ENCODE peak calls at places on chromosomes 16 and 17, in nine cellular contexts. F is LNCaP clone FGC, C is AG09319, Q is cardiac muscle cell, V is kidney, W is IMR-90, E is tibial nerve, P is dorsolateral prefrontal cortex, R is transverse colon. T is an unnamed sample.

GRCh38 chr16:50697881-50698767 is 4.7 kb downstream of the NOD2 start:
- DNase-seq in R (peak; percentile 40), V (no peak), F (no peak), P (no peak), C (peak; percentile 8), W (peak; percentile 46), Q (peak; percentile 46), E (no peak), T (peak; percentile 7)

GRCh38 chr17:4998027-4998665 is 396 bp downstream of the KIF1C start:
- DNase-seq in F (no peak), C (no peak), V (peak; percentile 89), W (no peak), P (peak; percentile 27), E (no peak), R (peak; percentile 23), Q (no peak), T (no peak)

GRCh38 chr17:58702708-58703107 is 10.3 kb downstream of the RAD51C start:
- DNase-seq in E (no peak), R (no peak), W (no peak), C (no peak), F (no peak), P (no peak), Q (peak; percentile 27), V (no peak), T (no peak)

GRCh38 chr17:8875957-8876356 is 8.5 kb upstream of the PIK3R6 start:
- DNase-seq in Q (peak; percentile 7), R (no peak), C (no peak), F (no peak), P (no peak), E (no peak), W (peak; percentile 21), V (no peak), T (no peak)

GRCh38 chr16:81446318-81447275 is 2.0 kb downstream of the CMIP start:
- DNase-seq in V (peak; percentile 85), P (no peak), F (peak; percentile 19), C (no peak), Q (no peak), R (peak; percentile 61), E (no peak), W (peak; percentile 51), T (peak; percentile 41)

GRCh38 chr17:47205419-47205963 is 3.7 kb upstream of the MYL4 start:
- DNase-seq in F (no peak), W (peak; percentile 68), E (peak; percentile 48), Q (peak; percentile 81), P (no peak), C (no peak), V (peak; percentile 90), R (peak; percentile 67), T (peak; percentile 50)

GRCh38 chr16:49597796-49598195 is 224.2 kb downstream of the C16orf78 start:
- DNase-seq in E (no peak), C (no peak), Q (no peak), R (no peak), W (no peak), V (no peak), F (no peak), P (no peak), T (no peak)

GRCh38 chr17:32277284-32277683 is 11.7 kb downstream of the RHBDL3 start:
- DNase-seq in W (peak; percentile 61), V (no peak), Q (peak; percentile 62), P (no peak), E (no peak), F (peak; percentile 38), R (no peak), C (no peak), T (peak; percentile 37)

GRCh38 chr17:73247728-73248127 is 14.0 kb downstream of the CPSF4L start:
- DNase-seq in F (no peak), W (peak; percentile 16), V (no peak), Q (peak; percentile 32), C (no peak), E (no peak), P (no peak), R (no peak), T (no peak)

GRCh38 chr17:7203391-7203790 is 16.2 kb downstream of the DLG4 start:
- DNase-seq in Q (no peak), E (no peak), R (no peak), V (no peak), C (no peak), P (no peak), W (no peak), F (no peak), T (no peak)

GRCh38 chr16:51392651-51393187 is 241.6 kb upstream of the SALL1 start:
- DNase-seq in W (peak; percentile 85), R (no peak), P (no peak), Q (peak; percentile 75), C (peak; percentile 82), F (no peak), V (no peak), E (peak; percentile 37), T (peak; percentile 86)

GRCh38 chr16:13291934-13292333 is 390.5 kb downstream of the SHISA9 start:
- DNase-seq in R (no peak), F (no peak), W (no peak), V (no peak), P (no peak), Q (no peak), E (no peak), C (no peak), T (no peak)

GRCh38 chr17:74045608-74046007 is 157.9 kb upstream of the RPL38 start:
- DNase-seq in R (no peak), W (no peak), E (no peak), C (no peak), F (no peak), P (no peak), V (no peak), Q (no peak), T (no peak)

GRCh38 chr17:6554871-6555330 is 1.5 kb downstream of the PITPNM3 start:
- DNase-seq in Q (no peak), W (no peak), C (no peak), P (no peak), V (no peak), R (peak; percentile 74), F (no peak), E (no peak), T (no peak)

GRCh38 chr16:85479972-85480726 is 133.0 kb upstream of the GSE1 start:
- DNase-seq in R (peak; percentile 75), V (no peak), C (no peak), W (no peak), Q (no peak), F (no peak), E (no peak), P (no peak), T (no peak)

GRCh38 chr16:15653227-15653626 is 3.2 kb downstream of the NDE1 start:
- DNase-seq in V (no peak), C (peak; percentile 64), W (peak; percentile 97), P (no peak), R (peak; percentile 20), E (no peak), F (peak; percentile 70), Q (peak; percentile 72), T (peak; percentile 69)

GRCh38 chr16:588639-588888 is 1.3 kb upstream of the RAB40C start:
- DNase-seq in Q (peak; percentile 70), C (no peak), F (no peak), P (peak; percentile 46), W (peak; percentile 80), V (no peak), E (no peak), R (peak; percentile 64), T (peak; percentile 59)

GRCh38 chr17:39270923-39271322 is 45.2 kb upstream of the STAC2 start:
- DNase-seq in E (no peak), V (no peak), Q (peak; percentile 80), F (no peak), C (peak; percentile 82), P (no peak), R (no peak), W (peak; percentile 81), T (peak; percentile 61)

GRCh38 chr17:41870097-41870496 is 4.9 kb upstream of the KLHL11 start:
- DNase-seq in Q (no peak), F (no peak), P (no peak), C (no peak), V (no peak), R (no peak), E (no peak), W (no peak), T (no peak)

GRCh38 chr17:42333053-42333452 is 44.8 kb downstream of the STAT5A start:
- DNase-seq in C (no peak), P (no peak), E (no peak), F (no peak), V (no peak), W (no peak), R (no peak), Q (no peak), T (no peak)

GRCh38 chr16:27355610-27356009 is 41.8 kb downstream of the IL4R start:
- DNase-seq in P (no peak), V (no peak), R (peak; percentile 50), Q (peak; percentile 57), C (no peak), F (no peak), W (peak; percentile 22), E (no peak), T (peak; percentile 23)
- TF ChIP-seq CTCF in P (peak; percentile 13), V (peak; percentile 32), R (peak; percentile 25), Q (peak; percentile 48), C (peak; percentile 29), F (peak; percentile 27), W (peak; percentile 43), E (no peak), T (peak; percentile 63)

DNA sequence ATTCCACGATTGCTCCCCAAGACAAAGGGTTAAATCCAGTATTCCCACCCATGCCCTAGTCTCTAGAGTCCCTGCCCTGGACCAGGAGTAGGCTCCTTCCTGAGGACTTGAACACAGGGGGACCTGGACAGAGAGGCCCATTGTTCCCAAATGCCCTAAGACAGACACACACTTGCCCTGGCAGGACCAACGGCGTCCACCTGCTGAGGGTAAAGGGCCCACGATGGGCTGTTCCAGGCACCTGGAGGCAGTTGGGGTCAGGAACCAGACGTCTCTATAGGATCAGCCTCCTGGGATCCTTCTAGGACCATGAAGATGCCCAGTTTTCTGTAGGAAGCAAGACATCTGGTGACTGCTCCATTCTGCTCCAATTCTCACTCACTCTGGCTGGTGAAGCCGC is 39.3 kb downstream of the TNFRSF13B start:
- DNase-seq in F (no peak), R (no peak), C (no peak), P (no peak), Q (no peak), E (no peak), W (no peak), V (no peak), T (no peak)
- TF ChIP-seq CTCF in F (no peak), R (no peak), C (no peak), P (no peak), Q (no peak), E (no peak), W (no peak), V (no peak), T (no peak)

GRCh38 chr16:27452569-27453475 is 50.8 kb downstream of the IL21R start:
- DNase-seq in F (no peak), R (no peak), C (no peak), P (no peak), W (no peak), V (no peak), Q (no peak), E (no peak), T (no peak)
- TF ChIP-seq CTCF in F (no peak), R (no peak), C (no peak), P (no peak), W (no peak), V (no peak), Q (no peak), E (no peak), T (no peak)

DNA sequence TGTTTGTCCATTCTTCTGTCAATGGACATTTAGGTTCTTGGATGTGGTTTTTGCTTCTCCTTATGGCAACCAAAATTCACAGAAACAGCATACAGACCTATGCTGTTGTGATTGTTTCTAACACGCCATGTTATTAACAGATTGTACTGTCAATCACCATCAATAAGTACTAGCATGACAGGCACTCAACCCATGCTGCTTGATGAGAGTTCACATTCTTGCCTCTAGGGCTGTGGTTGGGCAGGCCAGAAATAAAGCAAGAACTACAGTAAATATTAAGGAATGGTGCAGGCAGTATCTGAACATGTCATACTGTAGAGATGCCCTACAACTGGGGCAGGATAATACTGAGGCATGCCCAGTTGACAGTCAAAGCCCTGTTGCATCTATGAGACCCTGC is 171.2 kb upstream of the ZFHX3 start:
- DNase-seq in W (no peak), P (no peak), E (no peak), F (no peak), Q (no peak), R (no peak), C (no peak), V (no peak), T (no peak)
- TF ChIP-seq CTCF in W (no peak), P (no peak), E (no peak), F (peak; percentile 8), Q (no peak), R (no peak), C (no peak), V (no peak), T (peak; percentile 65)

T was measured in HFFc6.